ENCODE peak calls at places on chromosomes 7 and 10, in six cellular contexts. J is cardiac muscle cell, F is NAMALWA, K is fibroblast of the conjunctiva, Z is DMS53, O is OCI-M1. S is an unnamed sample.

GRCh38 chr7:156985101-156985967 is 25.1 kb downstream of the MNX1 start:
- DNase-seq in J (no peak), F (no peak), K (no peak), Z (no peak), O (no peak), S (peak)

GRCh38 chr7:155992538-155992937 is 180.3 kb upstream of the SHH start:
- DNase-seq in J (no peak), F (no peak), K (no peak), Z (no peak), O (no peak), S (no peak)

GRCh38 chr10:89184638-89185037 is 22.5 kb downstream of the CH25H start:
- DNase-seq in J (no peak), F (no peak), K (no peak), Z (no peak), O (no peak), S (no peak)

GRCh38 chr7:117531845-117532244 is 52.0 kb downstream of the CFTR start:
- DNase-seq in J (no peak), F (no peak), K (no peak), Z (no peak), O (no peak), S (no peak)

GRCh38 chr10:129541208-129541607 is 74.2 kb downstream of the MGMT start:
- DNase-seq in J (peak), F (no peak), K (no peak), Z (no peak), O (no peak), S (no peak)

GRCh38 chr10:17453377-17454091 is 861 bp downstream of the ST8SIA6 start:
- DNase-seq in J (peak), F (no peak), K (no peak), Z (peak), O (peak), S (peak)

GRCh38 chr10:104348601-104349000 is 5.0 kb upstream of the CFAP58 start:
- DNase-seq in J (no peak), F (no peak), K (no peak), Z (no peak), O (no peak), S (no peak)

GRCh38 chr7:47507514-47507913 is 74.4 kb downstream of the TNS3 start:
- DNase-seq in J (no peak), F (no peak), K (no peak), Z (no peak), O (no peak), S (peak)

GRCh38 chr10:86569335-86569734 is 47.7 kb upstream of the WAPL start:
- DNase-seq in J (no peak), F (no peak), K (no peak), Z (no peak), O (no peak), S (no peak)

GRCh38 chr10:30583778-30584415 is 45.7 kb downstream of the LYZL2 start:
- DNase-seq in J (peak), F (no peak), K (peak), Z (peak), O (peak), S (no peak)

GRCh38 chr10:62016477-62017140 is 115.1 kb downstream of the ARID5B start:
- DNase-seq in J (no peak), F (peak), K (no peak), Z (no peak), O (peak), S (no peak)

GRCh38 chr7:87220734-87221215 is 1.2 kb upstream of the TMEM243 start:
- DNase-seq in J (peak), F (no peak), K (no peak), Z (peak), O (no peak), S (no peak)